ENCODE peak calls at places on chromosomes 1 and 21, in nine cellular contexts. S is iPS DF 19.7, B is fibroblast of gingiva, J is posterior cingulate gyrus, Y is NCI-H1092 treated with DMSO at 0.1 percent for 48 hours, C is non-pigmented ciliary epithelial cell, H is neural progenitor cell, G is NCI-H524 treated with DMSO at 0.1 percent for 48 hours, W is NCI-H2081 treated with DMSO at 0.1 percent for 48 hours. I is an unnamed sample.

GRCh38 chr1:247291161-247291560 is 35.3 kb downstream of the VN1R5 start:
- DNase-seq in S (no peak), B (no peak), J (no peak), Y (no peak), C (no peak), H (no peak), G (no peak), W (no peak), I (no peak)

GRCh38 chr1:88878731-88879130 is 12.6 kb downstream of the GTF2B start:
- DNase-seq in S (no peak), B (no peak), J (no peak), Y (no peak), C (no peak), H (no peak), G (no peak), W (no peak), I (no peak)

GRCh38 chr1:159279754-159280153 is 22.4 kb upstream of the FCER1A start:
- DNase-seq in S (no peak), B (no peak), J (no peak), Y (no peak), C (no peak), H (no peak), G (no peak), W (no peak), I (no peak)

GRCh38 chr1:185463433-185463832 is 146.4 kb upstream of the IVNS1ABP start:
- DNase-seq in S (no peak), B (no peak), J (no peak), Y (no peak), C (no peak), H (no peak), G (no peak), W (no peak), I (no peak)

GRCh38 chr1:6923012-6923805 is 138.0 kb downstream of the CAMTA1 start:
- DNase-seq in S (no peak), B (no peak), J (no peak), Y (no peak), C (no peak), H (no peak), G (no peak), W (no peak), I (no peak)

GRCh38 chr1:207319207-207319606 is 2.3 kb upstream of the CD55 start:
- DNase-seq in S (no peak), B (no peak), J (no peak), Y (no peak), C (no peak), H (no peak), G (no peak), W (no peak), I (no peak)

GRCh38 chr1:118209648-118210047 is 24.6 kb upstream of the SPAG17 start:
- DNase-seq in S (no peak), B (no peak), J (no peak), Y (no peak), C (no peak), H (no peak), G (no peak), W (no peak), I (no peak)

GRCh38 chr1:1360511-1361169 is 2.3 kb upstream of the MXRA8 start:
- DNase-seq in S (no peak), B (peak; percentile 95), J (no peak), Y (no peak), C (peak; percentile 78), H (peak; percentile 71), G (no peak), W (no peak), I (no peak)

GRCh38 chr21:29827647-29828046 is 112.1 kb downstream of the GRIK1 start:
- DNase-seq in S (no peak), B (no peak), J (no peak), Y (no peak), C (no peak), H (no peak), G (no peak), W (no peak), I (no peak)

GRCh38 chr1:241553886-241554592 is 21.9 kb downstream of the KMO start:
- DNase-seq in S (no peak), B (no peak), J (no peak), Y (no peak), C (no peak), H (no peak), G (no peak), W (no peak), I (no peak)